ENCODE peak calls at places on chromosomes 7 and 10, in nine cellular contexts. W is fibroblast of lung; O is endothelial cell; G is AG09309; R is mesothelial cell of epicardium; X is uterus; V is cardiac fibroblast; C is lower leg skin; Z is CD4-positive, alpha-beta T cell. M is an unnamed sample.

GRCh38 chr7:1676550-1677071 is 6.5 kb downstream of the ELFN1 start:
- DNase-seq in W (no peak), O (no peak), G (no peak), R (no peak), X (no peak), V (no peak), C (peak), Z (no peak), M (no peak)

GRCh38 chr10:13310518-13311176 is 10.8 kb upstream of the PHYH start:
- DNase-seq in W (no peak), O (no peak), G (no peak), R (no peak), X (no peak), V (no peak), C (peak), Z (no peak), M (no peak)

GRCh38 chr10:22479419-22479818 is 134.1 kb downstream of the SPAG6 start:
- DNase-seq in W (peak), O (no peak), G (no peak), R (no peak), X (no peak), V (no peak), C (no peak), Z (no peak), M (no peak)

GRCh38 chr10:49116509-49117365 is 1.4 kb upstream of the VSTM4 start:
- DNase-seq in W (no peak), O (no peak), G (no peak), R (no peak), X (no peak), V (no peak), C (peak), Z (no peak), M (no peak)

GRCh38 chr10:34333513-34333912 is 481.6 kb downstream of the PARD3 start:
- DNase-seq in W (peak), O (no peak), G (no peak), R (no peak), X (no peak), V (peak), C (no peak), Z (no peak), M (no peak)

GRCh38 chr10:26593896-26594295 is 103.6 kb upstream of the PDSS1 start:
- DNase-seq in W (no peak), O (no peak), G (no peak), R (no peak), X (no peak), V (no peak), C (no peak), Z (no peak), M (no peak)

GRCh38 chr10:12042409-12042796 is 206 bp downstream of the UPF2 start:
- DNase-seq in W (no peak), O (peak), G (no peak), R (peak), X (no peak), V (no peak), C (peak), Z (peak), M (peak)

GRCh38 chr7:128359336-128359735 is 2.2 kb downstream of the PRRT4 start:
- DNase-seq in W (no peak), O (no peak), G (no peak), R (no peak), X (no peak), V (no peak), C (no peak), Z (no peak), M (no peak)

GRCh38 chr10:12975266-12975665 is 26.2 kb downstream of the CCDC3 start:
- DNase-seq in W (no peak), O (peak), G (no peak), R (no peak), X (no peak), V (no peak), C (peak), Z (no peak), M (no peak)

GRCh38 chr7:65441010-65441409 is 67.4 kb downstream of the ZNF92 start:
- DNase-seq in W (peak), O (no peak), G (peak), R (no peak), X (no peak), V (peak), C (no peak), Z (no peak), M (no peak)

GRCh38 chr7:64869121-64869725 is 33.9 kb upstream of the ZNF273 start:
- DNase-seq in W (no peak), O (no peak), G (no peak), R (no peak), X (no peak), V (no peak), C (peak), Z (no peak), M (no peak)

GRCh38 chr7:158821173-158822021 is 7.9 kb downstream of the ESYT2 start:
- DNase-seq in W (peak), O (no peak), G (peak), R (no peak), X (no peak), V (peak), C (no peak), Z (no peak), M (no peak)

GRCh38 chr7:15505761-15506160 is 56.1 kb downstream of the AGMO start:
- DNase-seq in W (no peak), O (no peak), G (no peak), R (no peak), X (no peak), V (no peak), C (no peak), Z (no peak), M (no peak)

GRCh38 chr7:16318989-16319915 is 102.1 kb downstream of the CRPPA start:
- DNase-seq in W (peak), O (no peak), G (no peak), R (no peak), X (no peak), V (peak), C (no peak), Z (no peak), M (no peak)

GRCh38 chr7:100604078-100604975 is 2.2 kb downstream of the PCOLCE start:
- DNase-seq in W (peak), O (peak), G (no peak), R (peak), X (peak), V (peak), C (peak), Z (peak), M (peak)

GRCh38 chr7:150939052-150939810 is 38.9 kb downstream of the KCNH2 start:
- DNase-seq in W (no peak), O (no peak), G (no peak), R (no peak), X (no peak), V (no peak), C (peak), Z (no peak), M (peak)

GRCh38 chr7:71237945-71238344 is 106.0 kb downstream of the GALNT17 start:
- DNase-seq in W (no peak), O (no peak), G (no peak), R (no peak), X (peak), V (no peak), C (no peak), Z (no peak), M (no peak)

GRCh38 chr10:43076311-43076875 is 476 bp upstream of the RET start:
- DNase-seq in W (no peak), O (no peak), G (no peak), R (no peak), X (no peak), V (peak), C (no peak), Z (no peak), M (no peak)

GRCh38 chr7:98619450-98620321 is 2.6 kb downstream of the NPTX2 start:
- DNase-seq in W (no peak), O (no peak), G (peak), R (no peak), X (no peak), V (peak), C (no peak), Z (no peak), M (no peak)

GRCh38 chr10:87860156-87860795 is 3.1 kb downstream of the KLLN start:
- DNase-seq in W (peak), O (no peak), G (peak), R (no peak), X (no peak), V (peak), C (no peak), Z (peak), M (no peak)

GRCh38 chr10:28254290-28254985 is 48.4 kb downstream of the MPP7 start:
- DNase-seq in W (peak), O (no peak), G (peak), R (no peak), X (peak), V (peak), C (no peak), Z (no peak), M (no peak)

GRCh38 chr10:14971867-14972448 is 12.8 kb downstream of the MEIG1 start:
- DNase-seq in W (no peak), O (peak), G (no peak), R (no peak), X (no peak), V (peak), C (no peak), Z (peak), M (no peak)

GRCh38 chr7:148523550-148523949 is 67.0 kb upstream of the C7orf33 start:
- DNase-seq in W (no peak), O (no peak), G (no peak), R (no peak), X (no peak), V (no peak), C (no peak), Z (no peak), M (no peak)

GRCh38 chr10:116147162-116147906 is 125.7 kb downstream of the GFRA1 start:
- DNase-seq in W (no peak), O (no peak), G (no peak), R (no peak), X (no peak), V (no peak), C (no peak), Z (no peak), M (no peak)

GRCh38 chr7:107958764-107959526 is 44.0 kb downstream of the LAMB1 start:
- DNase-seq in W (peak), O (no peak), G (peak), R (no peak), X (peak), V (peak), C (peak), Z (no peak), M (no peak)

GRCh38 chr10:25530306-25530705 is 355.5 kb downstream of the GPR158 start:
- DNase-seq in W (no peak), O (no peak), G (no peak), R (no peak), X (no peak), V (no peak), C (no peak), Z (no peak), M (no peak)

GRCh38 chr10:48466611-48467240 is 138.1 kb downstream of the ARHGAP22 start:
- DNase-seq in W (no peak), O (no peak), G (no peak), R (peak), X (no peak), V (no peak), C (peak), Z (no peak), M (peak)

GRCh38 chr10:43821103-43821502 is 172.4 kb upstream of the ZNF32 start:
- DNase-seq in W (no peak), O (no peak), G (no peak), R (no peak), X (no peak), V (no peak), C (no peak), Z (no peak), M (no peak)

GRCh38 chr7:150337179-150337578 is 4.2 kb downstream of the RARRES2 start:
- DNase-seq in W (no peak), O (no peak), G (no peak), R (no peak), X (no peak), V (no peak), C (no peak), Z (no peak), M (no peak)

GRCh38 chr10:5691786-5692185 is 7.1 kb downstream of the TASOR2 start:
- DNase-seq in W (no peak), O (no peak), G (no peak), R (no peak), X (no peak), V (no peak), C (no peak), Z (no peak), M (no peak)

GRCh38 chr10:88792656-88793055 is 9.9 kb upstream of the LIPM start:
- DNase-seq in W (peak), O (no peak), G (peak), R (no peak), X (no peak), V (peak), C (no peak), Z (no peak), M (no peak)

DNA sequence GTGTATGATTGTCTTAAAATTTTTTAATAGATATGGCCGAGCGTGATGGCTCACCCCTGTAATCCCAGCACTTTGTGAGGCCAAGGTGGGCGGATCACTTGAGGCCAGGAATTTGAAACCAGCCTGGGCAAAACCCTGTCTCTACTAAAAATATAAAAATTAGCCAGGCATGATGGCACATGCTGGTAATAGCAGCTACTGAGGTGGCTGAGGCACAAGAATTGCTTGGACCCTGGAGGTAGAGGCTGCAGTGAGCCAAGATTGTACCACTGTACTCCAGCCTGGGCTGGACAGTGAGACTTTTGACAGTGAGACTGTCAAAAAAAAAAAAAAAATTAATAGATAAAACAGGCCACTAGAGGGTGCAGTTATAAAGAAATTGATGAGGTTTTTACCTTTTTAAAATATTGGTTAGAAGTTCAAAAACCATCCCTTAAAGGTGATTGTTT is 20.5 kb downstream of the NOM1 start:
- DNase-seq in W (peak), O (no peak), G (no peak), R (no peak), X (no peak), V (peak), C (peak), Z (no peak), M (no peak)
- TF ChIP-seq CTCF in W (peak), O (peak), G (peak), R (peak), X (peak), V (peak), C (no peak), Z (peak), M (no peak)

GRCh38 chr7:142519077-142519789 is 230.0 kb upstream of the PRSS1 start:
- DNase-seq in W (peak), O (no peak), G (no peak), R (no peak), X (no peak), V (no peak), C (no peak), Z (no peak), M (no peak)
- TF ChIP-seq CTCF in W (no peak), O (no peak), G (no peak), R (no peak), X (no peak), V (no peak), C (no peak), Z (no peak), M (no peak)

DNA sequence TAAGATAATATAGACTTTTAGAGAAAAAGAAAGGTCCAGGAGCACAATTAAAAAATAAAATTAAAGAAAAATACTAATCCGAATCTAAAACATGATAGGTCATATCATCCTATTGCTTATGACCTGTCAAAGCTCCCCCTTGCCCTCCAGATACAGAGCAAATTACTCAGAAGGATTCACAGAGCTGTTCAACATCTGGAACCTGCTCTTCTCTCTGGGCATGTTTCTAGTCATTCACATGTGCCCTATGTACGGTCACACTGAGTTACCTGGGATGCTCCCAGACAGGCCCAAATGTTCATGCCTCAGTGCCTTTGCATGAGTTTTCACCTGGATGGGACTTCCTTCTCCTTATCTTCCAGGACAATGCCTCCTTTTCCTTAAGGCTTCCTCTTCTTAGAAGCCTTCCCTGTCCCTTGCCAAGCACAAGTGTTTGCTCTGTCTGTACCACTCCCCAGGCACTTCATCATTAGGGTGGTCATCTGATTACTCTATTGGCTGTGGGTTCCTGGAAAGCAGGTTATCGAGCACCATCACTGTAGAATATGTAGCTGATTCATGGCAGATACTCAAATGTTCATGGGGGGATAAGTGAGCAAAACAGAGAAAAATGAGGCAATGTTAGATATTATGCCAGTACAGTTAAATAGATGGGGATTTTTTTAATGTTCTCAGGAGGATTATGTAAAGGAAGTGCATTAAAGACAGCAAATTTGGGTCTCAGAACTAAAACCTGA is 12.0 kb upstream of the AOAH start:
- DNase-seq in W (no peak), O (no peak), G (no peak), R (no peak), X (no peak), V (no peak), C (no peak), Z (no peak), M (no peak)
- TF ChIP-seq CTCF in W (no peak), O (no peak), G (no peak), R (no peak), X (no peak), V (no peak), C (no peak), Z (no peak), M (no peak)

DNA sequence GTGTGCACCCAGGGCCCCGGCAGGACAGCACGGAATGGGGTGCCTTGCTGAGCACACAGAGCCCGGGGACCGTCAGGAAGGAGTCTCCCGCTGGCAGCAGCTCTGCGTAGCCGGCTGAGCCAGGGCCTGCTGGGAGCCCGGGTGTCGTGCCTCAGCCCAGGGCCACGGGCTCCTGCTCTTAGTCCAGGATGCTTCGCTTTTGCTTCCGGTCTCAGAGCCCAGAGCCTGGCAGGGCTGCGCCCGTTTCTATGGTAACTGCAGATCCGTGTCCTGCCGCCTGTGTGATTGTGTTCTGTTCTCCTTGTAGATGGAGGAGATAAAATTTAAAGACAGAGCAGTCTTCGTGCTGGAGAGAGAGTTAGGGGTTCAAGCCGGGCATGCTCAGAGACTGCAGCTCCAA is 53.7 kb upstream of the DPYSL4 start:
- DNase-seq in W (no peak), O (no peak), G (no peak), R (peak), X (no peak), V (no peak), C (no peak), Z (no peak), M (no peak)
- TF ChIP-seq CTCF in W (no peak), O (no peak), G (no peak), R (no peak), X (no peak), V (no peak), C (no peak), Z (no peak), M (no peak)

DNA sequence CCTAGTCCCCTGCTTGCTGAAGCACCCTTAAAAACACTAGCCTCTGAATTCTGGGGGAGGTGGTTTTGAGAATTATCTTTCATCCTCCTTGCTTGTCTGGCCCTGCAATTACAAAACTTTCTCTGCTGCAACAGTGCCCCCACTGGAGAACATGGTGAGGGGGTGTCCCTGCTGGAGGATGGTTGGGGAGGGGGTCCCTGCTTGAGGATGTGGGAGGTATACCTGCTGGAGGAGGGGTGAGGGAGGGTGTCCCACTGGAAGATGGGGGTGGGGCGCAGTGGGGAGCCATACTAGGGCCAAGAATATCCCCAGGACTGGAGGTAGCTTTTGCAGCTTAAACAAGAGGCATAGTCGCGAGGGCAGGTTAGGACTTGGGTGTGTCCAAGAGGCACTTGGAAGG is 3.2 kb upstream of the POLM start:
- DNase-seq in W (no peak), O (no peak), G (no peak), R (no peak), X (no peak), V (no peak), C (no peak), Z (no peak), M (no peak)
- TF ChIP-seq CTCF in W (no peak), O (no peak), G (peak), R (no peak), X (no peak), V (no peak), C (no peak), Z (no peak), M (no peak)

DNA sequence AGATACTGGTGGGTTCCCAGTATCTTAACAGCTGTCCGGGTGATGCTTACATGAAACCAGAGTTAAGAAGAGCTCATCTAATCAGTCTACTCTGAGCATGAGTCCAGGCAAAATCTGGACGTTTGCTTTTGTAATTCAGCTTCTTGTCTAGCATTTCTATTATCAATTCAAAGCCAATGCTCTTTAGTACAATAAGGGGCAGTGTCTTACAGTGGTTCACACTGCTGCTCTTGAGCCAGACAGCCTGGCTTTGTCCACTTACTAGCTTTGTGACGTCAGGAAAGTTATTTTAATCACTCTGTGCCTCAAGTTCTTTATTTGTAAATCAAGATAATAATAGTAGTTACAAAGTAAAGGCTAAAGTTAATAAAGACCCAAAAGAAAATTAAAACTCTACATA is 227.3 kb upstream of the TCF7L2 start:
- DNase-seq in W (no peak), O (no peak), G (no peak), R (no peak), X (no peak), V (no peak), C (no peak), Z (no peak), M (no peak)
- TF ChIP-seq CTCF in W (no peak), O (no peak), G (no peak), R (no peak), X (no peak), V (no peak), C (no peak), Z (no peak), M (no peak)

GRCh38 chr10:123272171-123272570 is 118.0 kb downstream of the BUB3 start:
- DNase-seq in W (no peak), O (no peak), G (no peak), R (no peak), X (no peak), V (no peak), C (no peak), Z (no peak), M (no peak)
- TF ChIP-seq CTCF in W (no peak), O (no peak), G (peak), R (no peak), X (no peak), V (peak), C (no peak), Z (peak), M (no peak)

GRCh38 chr10:84829121-84829520 is 500.7 kb downstream of the CCSER2 start:
- DNase-seq in W (no peak), O (no peak), G (no peak), R (no peak), X (no peak), V (no peak), C (no peak), Z (no peak), M (no peak)

GRCh38 chr10:84824525-84824924 is 496.1 kb downstream of the CCSER2 start:
- DNase-seq in W (no peak), O (no peak), G (no peak), R (no peak), X (no peak), V (no peak), C (no peak), Z (no peak), M (no peak)

GRCh38 chr10:84826704-84827103 is 498.3 kb downstream of the CCSER2 start:
- DNase-seq in W (no peak), O (no peak), G (no peak), R (no peak), X (no peak), V (no peak), C (no peak), Z (no peak), M (no peak)

GRCh38 chr10:84822926-84823325 is 494.5 kb downstream of the CCSER2 start:
- DNase-seq in W (no peak), O (no peak), G (no peak), R (no peak), X (no peak), V (no peak), C (no peak), Z (no peak), M (no peak)

GRCh38 chr10:84825330-84825729 is 496.9 kb downstream of the CCSER2 start:
- DNase-seq in W (peak), O (no peak), G (no peak), R (no peak), X (no peak), V (peak), C (no peak), Z (no peak), M (no peak)
- TF ChIP-seq CTCF in W (no peak), O (no peak), G (no peak), R (no peak), X (no peak), V (no peak), C (no peak), Z (no peak), M (no peak)

GRCh38 chr7:117715784-117716445 is 157.3 kb downstream of the CTTNBP2 start:
- DNase-seq in W (peak), O (peak), G (peak), R (no peak), X (no peak), V (peak), C (no peak), Z (no peak), M (no peak)
- TF ChIP-seq CTCF in W (peak), O (peak), G (peak), R (peak), X (peak), V (peak), C (no peak), Z (no peak), M (peak)

M was measured in suprapubic skin.